ENCODE peak calls at places on chromosomes 3 and 15, in five cellular contexts. B is heart left ventricle, X is AG10803, M is cardiac fibroblast, W is AG09309. J is an unnamed sample.

GRCh38 chr3:78919021-78919755 is 848.6 kb downstream of the ROBO1 start:
- DNase-seq in B (no peak), X (peak), W (peak), M (peak), J (no peak)

GRCh38 chr3:168933614-168934013 is 729.9 kb downstream of the MECOM start:
- DNase-seq in X (peak), W (peak), B (no peak), M (peak), J (no peak)

GRCh38 chr3:48926425-48927392 is 8.1 kb downstream of the ARIH2 start:
- DNase-seq in W (no peak), M (no peak), B (no peak), X (peak), J (no peak)

GRCh38 chr3:151765685-151766084 is 32.0 kb downstream of the AADACL2 start:
- DNase-seq in W (no peak), M (peak), X (no peak), B (no peak), J (no peak)

GRCh38 chr3:139523166-139523565 is 16.4 kb downstream of the RBP1 start:
- DNase-seq in W (no peak), B (no peak), X (no peak), M (no peak), J (no peak)

GRCh38 chr15:33442449-33442848 is 131.7 kb downstream of the RYR3 start:
- DNase-seq in M (no peak), W (no peak), B (no peak), X (no peak), J (no peak)

GRCh38 chr3:10283638-10284037 is 9.1 kb downstream of the GHRL start:
- DNase-seq in M (no peak), X (no peak), W (no peak), B (peak), J (no peak)

GRCh38 chr15:63933522-63933921 is 99.8 kb upstream of the HERC1 start:
- DNase-seq in W (no peak), B (no peak), X (peak), M (peak), J (no peak)

GRCh38 chr3:129305592-129306091 is 27.0 kb downstream of the HMCES start:
- DNase-seq in M (peak), B (peak), W (peak), X (peak), J (peak)

GRCh38 chr15:30984542-30984941 is 6.9 kb downstream of the MTMR10 start:
- DNase-seq in W (no peak), X (no peak), M (no peak), B (no peak), J (no peak)

GRCh38 chr3:144590854-144591253 is 619.2 kb downstream of the DIPK2A start:
- DNase-seq in X (peak), W (peak), B (no peak), M (peak), J (no peak)

GRCh38 chr3:16200411-16200810 is 25.9 kb downstream of the GALNT15 start:
- DNase-seq in X (peak), B (no peak), W (no peak), M (peak), J (no peak)

GRCh38 chr3:37892917-37893595 is 31.4 kb downstream of the CTDSPL start:
- DNase-seq in W (no peak), B (peak), X (peak), M (peak), J (peak)

GRCh38 chr3:72301779-72302178 is 516.8 kb upstream of the PROK2 start:
- DNase-seq in W (no peak), B (no peak), X (no peak), M (no peak), J (no peak)

GRCh38 chr3:53614307-53614706 is 119.9 kb downstream of the CACNA1D start:
- DNase-seq in B (no peak), X (no peak), M (no peak), W (no peak), J (no peak)

GRCh38 chr15:74387141-74387541 is 19.7 kb upstream of the CYP11A1 start:
- DNase-seq in M (no peak), B (no peak), X (no peak), W (no peak), J (no peak)

GRCh38 chr15:48823706-48824105 is 12.8 kb upstream of the CEP152 start:
- DNase-seq in B (no peak), W (no peak), M (no peak), X (no peak), J (no peak)

GRCh38 chr3:119647177-119647576 is 13.2 kb downstream of the POPDC2 start:
- DNase-seq in W (no peak), M (no peak), X (no peak), B (peak), J (no peak)

GRCh38 chr3:99965681-99966408 is 148.2 kb downstream of the CMSS1 start:
- DNase-seq in M (no peak), B (no peak), W (no peak), X (no peak), J (no peak)

GRCh38 chr3:53813229-53813628 is 33.0 kb downstream of the CHDH start:
- DNase-seq in B (no peak), X (no peak), M (no peak), W (no peak), J (no peak)

GRCh38 chr15:85100186-85100937 is 118.7 kb downstream of the PDE8A start:
- DNase-seq in B (no peak), M (peak), W (no peak), X (no peak), J (no peak)

GRCh38 chr3:40989141-40990061 is 209.9 kb upstream of the CTNNB1 start:
- DNase-seq in B (no peak), X (no peak), W (no peak), M (peak), J (no peak)

GRCh38 chr3:40985195-40985594 is 214.1 kb upstream of the CTNNB1 start:
- DNase-seq in X (no peak), M (no peak), W (no peak), B (no peak), J (no peak)

GRCh38 chr15:74598126-74598842 is 17.4 kb upstream of the CLK3 start:
- DNase-seq in W (no peak), M (peak), B (peak), X (peak), J (peak)

GRCh38 chr3:115325539-115325938 is 178.5 kb upstream of the ZBTB20 start:
- DNase-seq in B (no peak), W (no peak), X (peak), M (peak), J (peak)

GRCh38 chr3:38985981-38986380 is 65.8 kb downstream of the SCN11A start:
- DNase-seq in B (no peak), M (peak), X (peak), W (no peak), J (no peak)

GRCh38 chr3:61530355-61530754 is 31.0 kb upstream of the PTPRG start:
- DNase-seq in B (no peak), W (no peak), M (peak), X (peak), J (no peak)

DNA sequence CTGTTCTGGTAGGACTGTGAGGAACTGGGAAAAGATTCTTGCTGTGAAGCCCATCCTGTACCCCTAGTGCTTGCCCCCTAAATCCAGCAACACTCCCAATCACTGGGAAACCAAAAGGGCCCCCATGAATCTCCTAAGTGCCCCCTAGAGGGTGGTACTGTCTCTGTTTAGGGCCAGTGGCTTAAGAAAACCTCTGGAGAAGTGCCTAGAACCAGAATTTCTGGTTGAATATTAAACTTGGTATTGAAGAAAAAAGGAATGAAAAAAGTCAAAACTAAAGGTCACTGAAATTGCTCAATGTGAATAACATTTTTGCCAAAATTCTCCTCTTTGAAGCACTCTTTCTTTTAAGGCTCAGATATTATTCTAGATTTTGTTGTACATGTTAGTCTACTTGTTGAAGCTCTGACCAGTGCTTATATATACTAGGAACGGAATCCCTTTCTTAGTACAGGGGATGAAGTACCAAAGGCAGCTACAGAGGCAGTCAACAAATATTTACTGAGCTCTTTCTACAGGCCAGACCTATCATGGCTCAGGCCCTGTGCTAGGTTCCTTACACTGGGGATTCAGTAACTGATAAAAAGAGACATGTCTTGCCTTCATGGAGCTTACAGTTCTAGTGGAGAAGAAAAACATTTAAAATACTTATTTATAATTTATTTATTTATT is 138.8 kb downstream of the MYLK start:
- DNase-seq in X (peak), W (no peak), M (peak), B (no peak), J (no peak)
- TF ChIP-seq CTCF in X (peak), W (peak), M (peak), B (peak), J (no peak)

GRCh38 chr3:44235604-44236484 is 5.8 kb upstream of the TOPAZ1 start:
- DNase-seq in X (peak), M (peak), W (peak), B (peak), J (peak)
- TF ChIP-seq CTCF in X (peak), M (peak), W (peak), B (peak), J (peak)

GRCh38 chr15:68372291-68372811 is 59.6 kb downstream of the ITGA11 start:
- DNase-seq in M (peak), X (no peak), W (no peak), B (no peak), J (peak)
- TF ChIP-seq CTCF in M (peak), X (peak), W (peak), B (peak), J (peak)

GRCh38 chr15:90059208-90059985 is 42.9 kb downstream of the IDH2 start:
- DNase-seq in W (no peak), M (no peak), B (peak), X (no peak), J (no peak)

GRCh38 chr15:90054618-90055097 is 47.6 kb downstream of the IDH2 start:
- DNase-seq in M (no peak), X (no peak), W (no peak), B (no peak), J (peak)

GRCh38 chr15:90060797-90061196 is 41.5 kb downstream of the IDH2 start:
- DNase-seq in B (no peak), X (peak), W (no peak), M (peak), J (no peak)

GRCh38 chr15:90055182-90055581 is 47.1 kb downstream of the IDH2 start:
- DNase-seq in W (no peak), X (no peak), M (no peak), B (no peak), J (no peak)

GRCh38 chr15:90058308-90058707 is 44.0 kb downstream of the IDH2 start:
- DNase-seq in X (no peak), W (no peak), B (no peak), M (no peak), J (no peak)
- TF ChIP-seq CTCF in X (no peak), W (no peak), B (no peak), M (no peak), J (no peak)

J was measured in nephron progenitor cell.